ENCODE peak calls at places on chromosomes 3 and 15, in five cellular contexts. T is AG09309, K is heart left ventricle, Q is lower lobe of right lung, S is natural killer cell. I is an unnamed sample.

GRCh38 chr3:20527368-20527767 is 341.4 kb upstream of the SGO1 start:
- DNase-seq in T (no peak), K (no peak), Q (no peak), S (no peak), I (no peak)

GRCh38 chr3:189962466-189962865 is 158.2 kb downstream of the P3H2 start:
- DNase-seq in T (no peak), K (no peak), Q (no peak), S (no peak), I (no peak)

GRCh38 chr15:78951841-78952238 is 7.0 kb upstream of the CTSH start:
- DNase-seq in T (no peak), K (no peak), Q (no peak), S (no peak), I (no peak)

GRCh38 chr3:172087198-172087597 is 47.8 kb downstream of the FNDC3B start:
- DNase-seq in T (no peak), K (no peak), Q (no peak), S (no peak), I (no peak)

GRCh38 chr3:27521179-27521871 is 37.1 kb upstream of the SLC4A7 start:
- DNase-seq in T (peak), K (peak), Q (no peak), S (no peak), I (no peak)

GRCh38 chr15:91183630-91184029 is 83.6 kb downstream of the SV2B start:
- DNase-seq in T (no peak), K (no peak), Q (no peak), S (no peak), I (no peak)

GRCh38 chr3:179292440-179292839 is 30.4 kb upstream of the ZNF639 start:
- DNase-seq in T (no peak), K (no peak), Q (no peak), S (no peak), I (no peak)

GRCh38 chr15:61621146-61621545 is 392.0 kb upstream of the RORA start:
- DNase-seq in T (no peak), K (no peak), Q (no peak), S (no peak), I (no peak)

GRCh38 chr3:140898340-140899180 is 43.1 kb upstream of the SLC25A36 start:
- DNase-seq in T (peak), K (no peak), Q (no peak), S (no peak), I (no peak)

GRCh38 chr3:157226173-157226847 is 66.4 kb upstream of the CCNL1 start:
- DNase-seq in T (no peak), K (no peak), Q (no peak), S (no peak), I (no peak)

GRCh38 chr15:28975766-28976179 is 90.0 kb downstream of the APBA2 start:
- DNase-seq in T (peak), K (no peak), Q (no peak), S (no peak), I (no peak)
- TF ChIP-seq CTCF in T (peak), K (peak), Q (peak), S (peak), I (no peak)

DNA sequence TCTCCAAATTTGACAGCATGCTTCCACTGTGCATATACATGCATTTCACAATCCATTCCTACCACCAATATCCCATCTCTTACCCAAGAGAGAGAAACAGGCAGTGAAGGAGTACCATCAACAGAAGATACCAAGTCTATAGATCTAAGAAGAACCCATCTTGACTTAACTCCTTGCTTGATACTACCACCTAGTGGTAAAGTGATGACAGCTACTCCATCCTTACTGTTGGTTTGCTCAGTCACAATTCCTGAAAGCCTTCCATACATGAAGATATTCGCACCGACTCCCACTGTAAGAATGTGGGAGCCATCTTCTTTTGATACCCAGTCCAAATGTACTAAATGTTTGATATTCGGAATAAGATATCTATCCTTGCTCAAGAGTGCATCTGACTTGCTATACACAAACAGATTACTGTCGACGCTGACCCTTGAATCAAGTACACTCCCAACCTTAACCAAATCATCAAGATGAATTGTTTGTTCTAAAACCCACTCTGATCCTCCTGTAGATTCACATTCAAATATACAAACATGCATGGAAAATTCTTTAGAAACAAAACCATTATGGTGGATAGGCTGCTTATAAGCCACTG is 123.1 kb downstream of the DMXL2 start:
- DNase-seq in T (peak), K (no peak), Q (no peak), S (no peak), I (no peak)
- TF ChIP-seq CTCF in T (peak), K (no peak), Q (peak), S (no peak), I (no peak)

GRCh38 chr3:63193647-63194046 is 84.5 kb upstream of the SYNPR start:
- DNase-seq in T (peak), K (no peak), Q (no peak), S (no peak), I (no peak)
- TF ChIP-seq CTCF in T (peak), K (peak), Q (peak), S (no peak), I (no peak)

GRCh38 chr3:32048487-32049174 is 57.8 kb upstream of the GPD1L start:
- DNase-seq in T (no peak), K (no peak), Q (no peak), S (no peak), I (no peak)

GRCh38 chr3:32046102-32046501 is 60.3 kb upstream of the GPD1L start:
- DNase-seq in T (no peak), K (no peak), Q (no peak), S (no peak), I (no peak)

GRCh38 chr3:32041316-32041715 is 59.8 kb downstream of the ZNF860 start:
- DNase-seq in T (no peak), K (no peak), Q (no peak), S (no peak), I (no peak)

GRCh38 chr3:32045091-32045964 is 61.1 kb upstream of the GPD1L start:
- DNase-seq in T (peak), K (peak), Q (no peak), S (no peak), I (peak)
- TF ChIP-seq CTCF in T (no peak), K (no peak), Q (no peak), S (no peak), I (no peak)

GRCh38 chr3:134630506-134630905 is 20.3 kb downstream of the KY start:
- DNase-seq in T (no peak), K (no peak), Q (no peak), S (no peak), I (no peak)
- TF ChIP-seq CTCF in T (peak), K (no peak), Q (no peak), S (no peak), I (no peak)

I was measured in ovary.